ENCODE peak calls at places on chromosomes 2 and 18, in seven cellular contexts. U, A, P, I, O, Z and G are unnamed samples.

GRCh38 chr18:49225160-49225559 is 235.3 kb downstream of the DYM start:
- DNase-seq in I (no peak), Z (no peak), O (no peak), U (peak), P (no peak), A (no peak), G (no peak)

GRCh38 chr18:2979027-2979570 is 33.8 kb downstream of the LPIN2 start:
- DNase-seq in I (no peak), A (no peak), P (no peak), U (peak), O (peak), Z (no peak), G (no peak)

GRCh38 chr2:72150961-72151356 is 3.3 kb upstream of the CYP26B1 start:
- DNase-seq in I (no peak), A (no peak), O (no peak), U (no peak), Z (no peak), P (no peak), G (no peak)

GRCh38 chr2:233814063-233814435 is 35.9 kb downstream of the MROH2A start:
- DNase-seq in I (no peak), P (peak), U (peak), Z (no peak), A (peak), O (no peak), G (no peak)

GRCh38 chr18:79405781-79406575 is 10.2 kb downstream of the NFATC1 start:
- DNase-seq in A (no peak), P (no peak), Z (no peak), O (no peak), I (no peak), U (no peak), G (no peak)

GRCh38 chr2:31254237-31255203 is 20.6 kb downstream of the EHD3 start:
- DNase-seq in O (no peak), Z (no peak), U (no peak), I (no peak), P (no peak), A (no peak), G (no peak)

GRCh38 chr2:98771771-98772521 is 41.0 kb upstream of the MGAT4A start:
- DNase-seq in P (no peak), U (no peak), Z (no peak), O (peak), I (no peak), A (no peak), G (no peak)

GRCh38 chr18:35524236-35524635 is 26.5 kb upstream of the INO80C start:
- DNase-seq in U (no peak), O (no peak), A (no peak), Z (no peak), I (no peak), P (no peak), G (peak)

GRCh38 chr18:78915446-78916008 is 64.1 kb upstream of the SALL3 start:
- DNase-seq in Z (no peak), U (no peak), A (no peak), P (no peak), I (no peak), O (no peak), G (no peak)

GRCh38 chr2:138752231-138752956 is 27.8 kb downstream of the NXPH2 start:
- DNase-seq in Z (no peak), P (no peak), O (peak), I (no peak), A (no peak), U (peak), G (no peak)

GRCh38 chr2:58039170-58039611 is 7.4 kb upstream of the VRK2 start:
- DNase-seq in I (no peak), U (peak), Z (no peak), P (no peak), A (no peak), O (no peak), G (peak)

GRCh38 chr2:216632952-216633615 is at the start of gene IGFBP2:
- DNase-seq in P (peak), U (peak), A (peak), O (no peak), Z (no peak), I (peak), G (peak)

GRCh38 chr2:164335947-164336346 is 285.3 kb downstream of the GRB14 start:
- DNase-seq in A (no peak), O (no peak), Z (no peak), I (no peak), P (no peak), U (no peak), G (no peak)

GRCh38 chr18:61464551-61465102 is 131.4 kb downstream of the CDH20 start:
- DNase-seq in A (no peak), Z (no peak), O (no peak), P (no peak), U (no peak), I (no peak), G (no peak)

GRCh38 chr2:144162652-144163051 is 357.3 kb downstream of the ZEB2 start:
- DNase-seq in Z (no peak), I (no peak), O (peak), P (peak), A (peak), U (no peak), G (no peak)

GRCh38 chr18:24544141-24544498 is 83.7 kb downstream of the HRH4 start:
- DNase-seq in I (peak), A (no peak), O (no peak), U (peak), Z (no peak), P (peak), G (peak)

GRCh38 chr2:175633227-175633626 is 368.8 kb downstream of the LNPK start:
- DNase-seq in O (no peak), P (no peak), Z (no peak), A (no peak), U (no peak), I (no peak), G (no peak)

GRCh38 chr18:10094608-10095137 is 180.9 kb downstream of the VAPA start:
- DNase-seq in I (no peak), A (no peak), Z (no peak), U (no peak), P (no peak), O (no peak), G (no peak)

GRCh38 chr18:62436636-62437519 is 85.9 kb upstream of the ZCCHC2 start:
- DNase-seq in I (no peak), O (peak), A (no peak), P (no peak), Z (no peak), U (peak), G (peak)

GRCh38 chr2:196955036-196955435 is 28.5 kb upstream of the PGAP1 start:
- DNase-seq in A (no peak), O (no peak), Z (no peak), I (no peak), U (no peak), P (no peak), G (no peak)

GRCh38 chr2:197575987-197576386 is 60.1 kb downstream of the MOB4 start:
- DNase-seq in U (peak), O (peak), Z (no peak), P (no peak), I (no peak), A (no peak), G (peak)

GRCh38 chr2:208148803-208149202 is 2.8 kb upstream of the CRYGB start:
- DNase-seq in P (peak), O (no peak), Z (no peak), U (no peak), A (no peak), I (no peak), G (no peak)

GRCh38 chr18:64103979-64104378 is 44.9 kb downstream of the LINC00305 start:
- DNase-seq in A (peak), I (no peak), P (peak), U (no peak), Z (no peak), O (peak), G (peak)

GRCh38 chr2:67840460-67841068 is 222.2 kb downstream of the C1D start:
- DNase-seq in O (peak), I (peak), P (peak), U (peak), Z (peak), A (peak), G (peak)

GRCh38 chr2:28610583-28611201 is 114.8 kb downstream of the PLB1 start:
- DNase-seq in P (peak), O (peak), I (no peak), A (no peak), U (peak), Z (no peak), G (peak)

GRCh38 chr18:3869848-3870247 is 419.9 kb downstream of the TGIF1 start:
- DNase-seq in A (no peak), U (peak), I (peak), Z (no peak), P (peak), O (peak), G (peak)

GRCh38 chr18:40222736-40223135 is 1732.3 kb upstream of the PIK3C3 start:
- DNase-seq in P (no peak), Z (no peak), U (peak), A (no peak), O (no peak), I (no peak), G (peak)

GRCh38 chr2:240246173-240246820 is 105.8 kb upstream of the OTOS start:
- DNase-seq in U (no peak), Z (no peak), O (no peak), A (peak), P (no peak), I (no peak), G (no peak)

GRCh38 chr2:238761802-238762373 is 86.0 kb upstream of the TWIST2 start:
- DNase-seq in I (peak), Z (no peak), O (no peak), P (peak), U (peak), A (peak), G (peak)

GRCh38 chr18:24672165-24672950 is 211.9 kb downstream of the HRH4 start:
- DNase-seq in O (no peak), I (no peak), U (peak), Z (no peak), P (no peak), A (no peak), G (peak)

GRCh38 chr2:127188797-127189196 is 31.3 kb downstream of the CYP27C1 start:
- DNase-seq in U (no peak), O (no peak), P (no peak), I (no peak), A (no peak), Z (no peak), G (no peak)

GRCh38 chr2:204249437-204249836 is 295.8 kb upstream of the PARD3B start:
- DNase-seq in I (no peak), U (no peak), O (no peak), A (no peak), Z (no peak), P (no peak), G (no peak)
- H2BK5ac ChIP-seq in I (no peak), U (no peak), O (no peak), A (no peak), Z (no peak), P (no peak), G (no peak)

GRCh38 chr2:230325316-230326243 is 1.4 kb upstream of the SP140L start:
- DNase-seq in U (no peak), O (no peak), A (no peak), Z (no peak), P (no peak), I (no peak), G (no peak)

GRCh38 chr2:230324503-230324902 is 2.5 kb upstream of the SP140L start:
- DNase-seq in P (no peak), A (no peak), U (no peak), O (no peak), Z (no peak), I (no peak), G (no peak)

GRCh38 chr2:230321031-230321430 is 6.0 kb upstream of the SP140L start:
- DNase-seq in A (no peak), U (no peak), P (no peak), Z (no peak), O (no peak), I (no peak), G (no peak)

GRCh38 chr2:230323385-230324106 is 3.4 kb upstream of the SP140L start:
- DNase-seq in A (no peak), U (no peak), Z (no peak), P (no peak), I (no peak), O (no peak), G (no peak)

DNA sequence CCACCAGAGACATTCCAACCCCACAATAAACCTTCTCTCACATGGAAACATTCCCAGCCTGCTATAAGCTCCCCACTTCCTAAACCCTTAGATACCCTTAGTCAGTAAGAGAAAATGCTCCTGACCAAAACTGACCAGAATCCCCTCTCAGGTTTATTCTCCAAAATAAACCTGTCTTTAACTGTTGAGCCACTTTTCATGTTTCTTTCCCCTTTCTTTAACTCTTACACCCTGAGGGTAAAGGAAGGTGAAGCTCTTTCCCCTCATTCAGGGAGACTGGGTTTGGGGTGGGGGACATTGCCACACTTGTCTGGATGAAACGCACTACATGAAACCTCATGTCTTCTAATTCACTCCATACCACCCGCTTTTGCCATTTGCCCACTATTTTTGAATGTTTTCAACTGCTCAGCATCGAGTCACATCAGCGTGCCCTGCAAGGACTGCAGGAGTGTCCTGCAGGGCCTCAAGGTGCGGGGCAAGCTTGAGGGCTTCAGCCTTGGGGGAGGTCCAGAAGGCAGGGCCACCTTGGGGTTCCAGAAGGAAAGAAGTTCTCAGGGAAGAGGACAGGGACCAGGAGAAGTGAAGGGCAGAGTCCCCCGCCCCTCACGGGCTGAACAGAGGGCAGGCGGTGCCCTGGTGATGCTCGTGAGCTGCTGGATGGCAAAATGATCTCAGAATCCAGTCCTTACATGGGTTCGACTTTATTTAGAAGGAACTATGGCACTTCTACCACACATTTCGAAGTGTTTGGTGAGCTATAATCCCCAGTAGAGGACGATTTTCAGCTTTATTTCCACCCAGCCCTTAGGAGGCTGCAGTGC is 4.2 kb upstream of the SP140L start:
- DNase-seq in U (no peak), I (no peak), P (no peak), Z (no peak), O (no peak), A (no peak), G (no peak)
- H2BK5ac ChIP-seq in U (no peak), I (no peak), P (no peak), Z (no peak), O (no peak), A (no peak), G (no peak)

GRCh38 chr2:105321875-105322646 is 7.5 kb downstream of the TGFBRAP1 start:
- DNase-seq in A (no peak), O (no peak), U (peak), P (no peak), Z (no peak), I (no peak), G (peak)

GRCh38 chr2:105325389-105325963 is 4.1 kb downstream of the TGFBRAP1 start:
- DNase-seq in O (peak), A (no peak), I (no peak), P (peak), Z (no peak), U (peak), G (peak)

GRCh38 chr2:105320651-105321215 is 8.8 kb downstream of the TGFBRAP1 start:
- DNase-seq in P (no peak), O (no peak), Z (no peak), I (no peak), U (peak), A (no peak), G (peak)

GRCh38 chr2:105324732-105325131 is 4.8 kb downstream of the TGFBRAP1 start:
- DNase-seq in I (no peak), O (peak), Z (no peak), P (peak), U (peak), A (no peak), G (peak)

GRCh38 chr2:105323117-105323516 is 6.4 kb downstream of the TGFBRAP1 start:
- DNase-seq in U (no peak), I (no peak), Z (no peak), P (no peak), A (no peak), O (no peak), G (no peak)
- H2BK5ac ChIP-seq in U (no peak), I (no peak), Z (no peak), P (no peak), A (no peak), O (no peak), G (no peak)

GRCh38 chr18:45739268-45739667 is 15.3 kb downstream of the SLC14A1 start:
- DNase-seq in Z (no peak), P (peak), I (no peak), U (no peak), A (no peak), O (no peak), G (no peak)

GRCh38 chr18:45734944-45735343 is 11.0 kb downstream of the SLC14A1 start:
- DNase-seq in Z (no peak), O (no peak), I (no peak), P (no peak), A (no peak), U (no peak), G (no peak)

GRCh38 chr18:45741056-45741455 is 17.1 kb downstream of the SLC14A1 start:
- DNase-seq in P (no peak), A (no peak), I (no peak), U (no peak), Z (no peak), O (no peak), G (no peak)

GRCh38 chr18:45739848-45740247 is 15.9 kb downstream of the SLC14A1 start:
- DNase-seq in P (peak), Z (no peak), I (no peak), A (no peak), U (no peak), O (no peak), G (no peak)

GRCh38 chr18:45738660-45739059 is 14.7 kb downstream of the SLC14A1 start:
- DNase-seq in Z (no peak), U (no peak), P (peak), I (no peak), A (peak), O (no peak), G (no peak)
- H2BK5ac ChIP-seq in Z (peak), U (no peak), P (no peak), I (no peak), A (no peak), O (no peak), G (no peak)

DNA sequence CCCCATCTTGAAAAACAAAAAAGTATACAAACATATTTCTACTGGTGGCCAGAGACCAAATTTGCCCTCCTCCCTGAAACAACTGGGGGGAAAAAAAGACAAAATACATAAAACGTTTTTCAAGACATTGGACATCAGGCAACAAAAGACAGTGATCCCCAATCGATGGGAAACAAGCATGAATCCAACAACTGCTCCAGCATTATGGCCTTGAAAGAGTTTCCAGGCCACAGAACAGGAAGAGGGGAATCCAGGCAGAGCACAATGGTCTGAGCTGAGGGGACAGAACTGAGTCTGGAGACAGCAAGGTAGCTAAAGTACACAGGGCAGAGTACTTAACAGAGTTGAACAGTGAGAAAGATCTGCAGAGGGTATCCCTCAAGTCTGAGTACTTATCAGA is 4.4 kb downstream of the CCDC88A start:
- DNase-seq in O (no peak), I (no peak), Z (no peak), U (no peak), A (no peak), P (no peak), G (no peak)
- H2BK5ac ChIP-seq in O (no peak), I (no peak), Z (no peak), U (no peak), A (no peak), P (no peak), G (no peak)